ENCODE peak calls at places on chromosomes 16 and 17, in seven cellular contexts. R is adrenal gland, G is Peyer's patch, U is stomach, B is ovary, Q is K562, N is IMR-90. J is an unnamed sample.
A peak's percentile ranks its signal among the peaks of the same experiment; 100 is the strongest.

GRCh38 chr16:71895679-71896385 is 501 bp downstream of the IST1 start:
- DNase-seq in R (peak; percentile 41), G (peak; percentile 27), U (peak; percentile 37), B (no peak), Q (peak; percentile 76), N (peak; percentile 50), J (no peak)

GRCh38 chr17:35051183-35051578 is 12.3 kb downstream of the RFFL start:
- DNase-seq in R (no peak), G (peak; percentile 39), U (no peak), B (no peak), Q (peak; percentile 13), N (no peak), J (no peak)

GRCh38 chr16:24511174-24511573 is 28.2 kb upstream of the RBBP6 start:
- DNase-seq in R (no peak), G (no peak), U (no peak), B (no peak), Q (no peak), N (no peak), J (no peak)

GRCh38 chr16:68764866-68765265 is 27.8 kb downstream of the CDH1 start:
- DNase-seq in R (no peak), G (no peak), U (no peak), B (no peak), Q (no peak), N (no peak), J (no peak)

GRCh38 chr16:67249178-67249759 is 490 bp downstream of the SLC9A5 start:
- DNase-seq in R (peak; percentile 16), G (no peak), U (no peak), B (peak; percentile 58), Q (no peak), N (no peak), J (no peak)

GRCh38 chr16:70337814-70338213 is 8.9 kb upstream of the DDX19A start:
- DNase-seq in R (no peak), G (no peak), U (no peak), B (no peak), Q (no peak), N (no peak), J (no peak)

GRCh38 chr17:77363821-77364361 is 223.1 kb downstream of the SEC14L1 start:
- DNase-seq in R (peak; percentile 85), G (peak; percentile 59), U (no peak), B (peak; percentile 83), Q (peak; percentile 71), N (peak; percentile 58), J (peak; percentile 81)

GRCh38 chr16:66007717-66008116 is 358.8 kb upstream of the CDH5 start:
- DNase-seq in R (no peak), G (no peak), U (no peak), B (no peak), Q (no peak), N (peak; percentile 93), J (no peak)

GRCh38 chr17:21213491-21214014 is 408 bp downstream of the TMEM11 start:
- DNase-seq in R (peak; percentile 41), G (peak; percentile 19), U (peak; percentile 47), B (no peak), Q (peak; percentile 76), N (no peak), J (peak; percentile 34)

GRCh38 chr16:13168091-13168572 is 266.7 kb downstream of the SHISA9 start:
- DNase-seq in R (no peak), G (no peak), U (no peak), B (no peak), Q (peak; percentile 26), N (no peak), J (no peak)

GRCh38 chr17:72226322-72226721 is 105.5 kb downstream of the SOX9 start:
- DNase-seq in R (no peak), G (no peak), U (no peak), B (no peak), Q (no peak), N (no peak), J (no peak)
- H3K4me1 ChIP-seq in R (no peaks in the 10 kb centered on the region), G (peaks cover 5% of the 10 kb centered on the region), U (no peaks in the 10 kb centered on the region), B (no peaks in the 10 kb centered on the region), Q (no peaks in the 10 kb centered on the region), N (no peaks in the 10 kb centered on the region), J (no peaks in the 10 kb centered on the region)

GRCh38 chr16:593406-593805 is 3.5 kb downstream of the RAB40C start:
- DNase-seq in R (no peak), G (no peak), U (peak; percentile 83), B (no peak), Q (no peak), N (no peak), J (no peak)

GRCh38 chr16:593807-594206 is 3.9 kb downstream of the RAB40C start:
- DNase-seq in R (no peak), G (no peak), U (no peak), B (no peak), Q (no peak), N (no peak), J (no peak)

GRCh38 chr16:591892-592517 is 2.1 kb downstream of the RAB40C start:
- DNase-seq in R (no peak), G (no peak), U (no peak), B (no peak), Q (no peak), N (no peak), J (no peak)

GRCh38 chr16:590875-591200 is 972 bp downstream of the RAB40C start:
- DNase-seq in R (no peak), G (no peak), U (no peak), B (no peak), Q (no peak), N (no peak), J (no peak)

GRCh38 chr16:592518-593306 is 2.8 kb downstream of the RAB40C start:
- DNase-seq in R (peak; percentile 67), G (no peak), U (peak; percentile 73), B (no peak), Q (no peak), N (no peak), J (peak; percentile 69)
- TF ChIP-seq CTCF in R (no peak), G (no peak), U (no peak), B (no peak), Q (no peak), N (no peak), J (no peak)

DNA sequence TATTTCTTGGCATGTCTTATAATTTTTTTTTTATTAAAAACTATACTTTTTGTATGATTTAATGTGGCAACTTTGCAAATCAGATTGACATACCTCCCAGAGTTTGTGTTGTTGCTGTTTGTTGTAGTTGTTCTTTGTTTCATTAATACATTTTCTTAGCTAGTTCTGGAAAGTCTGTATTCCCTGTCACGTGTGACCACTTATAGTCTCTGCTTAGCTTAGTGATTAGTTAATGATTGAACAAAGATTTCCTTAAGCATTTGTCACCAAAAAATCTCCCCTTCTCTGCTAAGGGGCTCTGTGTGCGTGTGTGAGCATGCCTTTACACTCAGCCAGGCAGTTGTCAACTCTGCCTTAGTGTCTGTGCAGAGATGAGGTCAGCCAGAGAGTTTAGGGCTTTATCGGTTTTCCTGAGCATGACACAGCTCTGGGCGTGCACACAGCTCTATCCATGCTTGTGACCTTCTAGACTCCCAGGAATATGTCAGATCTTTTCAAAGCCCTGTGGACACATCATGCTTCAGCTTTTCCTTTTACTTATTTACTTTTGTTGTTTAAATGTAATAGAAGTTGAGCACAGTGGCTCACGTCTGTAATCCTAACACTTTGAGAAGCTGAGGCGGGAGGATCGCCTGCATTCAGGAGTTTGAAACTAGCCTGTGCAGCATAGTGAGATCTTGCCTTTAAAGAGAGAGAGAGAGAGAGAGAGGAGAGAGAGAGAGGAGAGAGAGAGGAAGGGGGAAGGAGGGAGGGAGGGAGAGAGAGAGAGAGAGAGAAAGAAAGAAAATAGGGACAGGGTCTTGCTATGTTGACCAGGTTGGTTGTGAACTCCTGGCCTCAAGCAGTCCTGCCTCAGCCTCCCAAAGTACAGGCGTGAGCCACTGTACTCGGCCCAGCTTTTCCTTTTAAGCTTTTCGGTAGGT is 21.9 kb downstream of the DNAI2 start:
- DNase-seq in R (peak; percentile 72), G (no peak), U (no peak), B (no peak), Q (peak; percentile 59), N (no peak), J (peak; percentile 46)
- TF ChIP-seq POLR2A in R (no peak), G (no peak), U (no peak), B (no peak), Q (peak; percentile 29), N (no peak), J (no peak)

DNA sequence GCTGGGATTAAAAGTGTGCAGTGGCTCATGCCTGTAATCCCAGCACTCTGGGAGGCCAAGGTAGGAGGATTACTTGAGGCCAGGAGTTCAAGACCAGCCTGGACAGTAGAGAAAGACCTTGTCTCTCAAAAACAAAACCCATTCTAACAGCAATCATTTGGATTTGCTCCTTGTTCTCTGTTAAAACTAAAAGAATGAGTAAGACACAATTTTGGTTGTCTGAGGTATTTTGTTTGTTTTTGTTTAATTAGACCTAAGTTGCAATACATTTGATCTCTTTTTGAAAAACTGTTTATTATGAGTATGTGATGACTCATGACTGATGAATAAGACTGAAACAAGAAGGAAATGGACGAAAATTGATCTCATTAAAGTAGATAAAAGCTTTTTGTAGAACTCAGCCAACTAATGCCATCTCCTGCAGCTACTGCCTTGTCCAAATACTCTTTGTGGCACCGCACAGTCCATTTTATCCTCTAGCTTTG is 29.0 kb downstream of the GLG1 start:
- DNase-seq in R (no peak), G (no peak), U (no peak), B (no peak), Q (no peak), N (peak; percentile 88), J (no peak)
- H3K4me1 ChIP-seq in R (peaks cover 14% of the 10 kb centered on the region), G (peaks cover 9% of the 10 kb centered on the region), U (peaks cover 8% of the 10 kb centered on the region), B (peaks cover 10% of the 10 kb centered on the region), Q (no peaks in the 10 kb centered on the region), N (peaks cover 6% of the 10 kb centered on the region), J (no peaks in the 10 kb centered on the region)

DNA sequence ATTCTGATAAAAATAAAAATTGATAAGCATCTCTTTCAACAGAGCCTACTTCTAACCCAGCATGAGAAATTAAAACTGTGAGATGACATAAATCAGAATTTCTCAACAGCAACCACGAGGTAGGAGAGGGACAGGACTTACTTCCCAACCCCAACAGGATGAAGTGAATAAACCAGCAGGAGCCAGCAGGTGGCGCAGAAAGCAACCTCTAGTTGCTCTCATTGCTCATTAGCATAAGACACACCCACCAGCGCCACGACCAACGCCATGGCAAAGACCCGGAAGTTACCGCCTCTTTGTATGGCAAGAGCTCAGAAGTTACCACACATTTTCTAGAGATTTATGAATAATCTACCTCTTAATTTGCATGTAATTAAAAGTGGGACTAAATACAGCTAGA is 189.4 kb upstream of the CDH8 start:
- DNase-seq in R (peak; percentile 86), G (peak; percentile 17), U (peak; percentile 72), B (peak; percentile 8), Q (peak; percentile 56), N (no peak), J (peak; percentile 93)
- TF ChIP-seq CTCF in R (peak; percentile 59), G (peak; percentile 23), U (peak; percentile 44), B (no peak), Q (peak; percentile 51), N (no peak), J (peak; percentile 24)